ENCODE peak calls at places on chromosomes 2 and 18, in seven cellular contexts. One of them, this sample, is unnamed.

GRCh38 chr2:216115224-216115582 is 6.1 kb downstream of the XRCC5 start:
- DNase-seq in activated CD8-positive, alpha-beta memory T cell treated with anti-CD3 and anti-CD28 coated beads for 48 hours: no peak
- DNase-seq in AG04449: no peak
- DNase-seq in AG09309: no peak
- DNase-seq in stimulated activated CD4-positive, alpha-beta T cell treated with anti-CD3 and anti-CD28 coated beads, Interleukin-4, amount 100 ng/mL, for 48 hours: no peak
- DNase-seq in RWPE2: no peak
- DNase-seq in germinal center: no peak
- DNase-seq in this sample: peak; percentile 25

GRCh38 chr18:22711381-22711717 is 221.8 kb upstream of the RBBP8 start:
- DNase-seq in RWPE2: no peak
- DNase-seq in AG09309: no peak
- DNase-seq in activated CD8-positive, alpha-beta memory T cell treated with anti-CD3 and anti-CD28 coated beads for 48 hours: no peak
- DNase-seq in stimulated activated CD4-positive, alpha-beta T cell treated with anti-CD3 and anti-CD28 coated beads, Interleukin-4, amount 100 ng/mL, for 48 hours: no peak
- DNase-seq in AG04449: no peak
- DNase-seq in germinal center: no peak
- DNase-seq in this sample: peak; percentile 87

GRCh38 chr2:20103514-20103913 is 52.1 kb upstream of the LAPTM4A start:
- DNase-seq in activated CD8-positive, alpha-beta memory T cell treated with anti-CD3 and anti-CD28 coated beads for 48 hours: no peak
- DNase-seq in AG09309: peak; percentile 27
- DNase-seq in germinal center: no peak
- DNase-seq in RWPE2: no peak
- DNase-seq in AG04449: no peak
- DNase-seq in stimulated activated CD4-positive, alpha-beta T cell treated with anti-CD3 and anti-CD28 coated beads, Interleukin-4, amount 100 ng/mL, for 48 hours: no peak
- DNase-seq in this sample: no peak

GRCh38 chr2:72846171-72847095 is 20.6 kb upstream of the EXOC6B start:
- DNase-seq in RWPE2: no peak
- DNase-seq in stimulated activated CD4-positive, alpha-beta T cell treated with anti-CD3 and anti-CD28 coated beads, Interleukin-4, amount 100 ng/mL, for 48 hours: no peak
- DNase-seq in germinal center: no peak
- DNase-seq in activated CD8-positive, alpha-beta memory T cell treated with anti-CD3 and anti-CD28 coated beads for 48 hours: no peak
- DNase-seq in AG04449: no peak
- DNase-seq in AG09309: no peak
- DNase-seq in this sample: no peak

GRCh38 chr2:127859712-127860085 is 1.7 kb upstream of the POLR2D start:
- DNase-seq in germinal center: peak; percentile 88
- DNase-seq in RWPE2: peak; percentile 91
- DNase-seq in activated CD8-positive, alpha-beta memory T cell treated with anti-CD3 and anti-CD28 coated beads for 48 hours: no peak
- DNase-seq in AG04449: no peak
- DNase-seq in AG09309: no peak
- DNase-seq in stimulated activated CD4-positive, alpha-beta T cell treated with anti-CD3 and anti-CD28 coated beads, Interleukin-4, amount 100 ng/mL, for 48 hours: peak; percentile 48
- DNase-seq in this sample: no peak

GRCh38 chr2:66228128-66228547 is 206.8 kb upstream of the MEIS1 start:
- DNase-seq in activated CD8-positive, alpha-beta memory T cell treated with anti-CD3 and anti-CD28 coated beads for 48 hours: no peak
- DNase-seq in AG04449: no peak
- DNase-seq in RWPE2: no peak
- DNase-seq in AG09309: no peak
- DNase-seq in germinal center: no peak
- DNase-seq in stimulated activated CD4-positive, alpha-beta T cell treated with anti-CD3 and anti-CD28 coated beads, Interleukin-4, amount 100 ng/mL, for 48 hours: no peak
- DNase-seq in this sample: no peak

GRCh38 chr2:223501604-223502003 is 100.6 kb downstream of the SCG2 start:
- DNase-seq in stimulated activated CD4-positive, alpha-beta T cell treated with anti-CD3 and anti-CD28 coated beads, Interleukin-4, amount 100 ng/mL, for 48 hours: no peak
- DNase-seq in AG09309: no peak
- DNase-seq in RWPE2: no peak
- DNase-seq in AG04449: no peak
- DNase-seq in activated CD8-positive, alpha-beta memory T cell treated with anti-CD3 and anti-CD28 coated beads for 48 hours: no peak
- DNase-seq in germinal center: no peak
- DNase-seq in this sample: no peak

GRCh38 chr18:13137939-13138821 is 80.4 kb upstream of the LDLRAD4 start:
- DNase-seq in RWPE2: no peak
- DNase-seq in germinal center: peak; percentile 75
- DNase-seq in AG09309: no peak
- DNase-seq in AG04449: no peak
- DNase-seq in stimulated activated CD4-positive, alpha-beta T cell treated with anti-CD3 and anti-CD28 coated beads, Interleukin-4, amount 100 ng/mL, for 48 hours: no peak
- DNase-seq in activated CD8-positive, alpha-beta memory T cell treated with anti-CD3 and anti-CD28 coated beads for 48 hours: no peak
- DNase-seq in this sample: peak; percentile 26

GRCh38 chr2:30958571-30959220 is 151.4 kb upstream of the CAPN13 start:
- DNase-seq in germinal center: no peak
- DNase-seq in AG04449: no peak
- DNase-seq in stimulated activated CD4-positive, alpha-beta T cell treated with anti-CD3 and anti-CD28 coated beads, Interleukin-4, amount 100 ng/mL, for 48 hours: no peak
- DNase-seq in AG09309: no peak
- DNase-seq in RWPE2: no peak
- DNase-seq in activated CD8-positive, alpha-beta memory T cell treated with anti-CD3 and anti-CD28 coated beads for 48 hours: no peak
- DNase-seq in this sample: no peak

GRCh38 chr2:84946204-84947009 is 24.6 kb upstream of the KCMF1 start:
- DNase-seq in AG04449: no peak
- DNase-seq in activated CD8-positive, alpha-beta memory T cell treated with anti-CD3 and anti-CD28 coated beads for 48 hours: peak; percentile 56
- DNase-seq in stimulated activated CD4-positive, alpha-beta T cell treated with anti-CD3 and anti-CD28 coated beads, Interleukin-4, amount 100 ng/mL, for 48 hours: peak; percentile 58
- DNase-seq in germinal center: peak; percentile 72
- DNase-seq in RWPE2: peak; percentile 94
- DNase-seq in AG09309: no peak
- DNase-seq in this sample: peak; percentile 89

GRCh38 chr2:29603341-29603740 is 318.0 kb downstream of the ALK start:
- DNase-seq in RWPE2: no peak
- DNase-seq in AG04449: no peak
- DNase-seq in germinal center: no peak
- DNase-seq in stimulated activated CD4-positive, alpha-beta T cell treated with anti-CD3 and anti-CD28 coated beads, Interleukin-4, amount 100 ng/mL, for 48 hours: no peak
- DNase-seq in activated CD8-positive, alpha-beta memory T cell treated with anti-CD3 and anti-CD28 coated beads for 48 hours: no peak
- DNase-seq in AG09309: no peak
- DNase-seq in this sample: no peak

GRCh38 chr2:121202541-121203310 is 82.3 kb downstream of the TFCP2L1 start:
- DNase-seq in germinal center: no peak
- DNase-seq in AG04449: no peak
- DNase-seq in stimulated activated CD4-positive, alpha-beta T cell treated with anti-CD3 and anti-CD28 coated beads, Interleukin-4, amount 100 ng/mL, for 48 hours: no peak
- DNase-seq in activated CD8-positive, alpha-beta memory T cell treated with anti-CD3 and anti-CD28 coated beads for 48 hours: no peak
- DNase-seq in AG09309: no peak
- DNase-seq in RWPE2: no peak
- DNase-seq in this sample: no peak

GRCh38 chr18:36411745-36412168 is 114.2 kb downstream of the FHOD3 start:
- DNase-seq in activated CD8-positive, alpha-beta memory T cell treated with anti-CD3 and anti-CD28 coated beads for 48 hours: no peak
- DNase-seq in stimulated activated CD4-positive, alpha-beta T cell treated with anti-CD3 and anti-CD28 coated beads, Interleukin-4, amount 100 ng/mL, for 48 hours: no peak
- DNase-seq in AG09309: no peak
- DNase-seq in RWPE2: no peak
- DNase-seq in AG04449: no peak
- DNase-seq in germinal center: no peak
- DNase-seq in this sample: peak; percentile 3

GRCh38 chr2:104864751-104865470 is 11.0 kb downstream of the POU3F3 start:
- DNase-seq in activated CD8-positive, alpha-beta memory T cell treated with anti-CD3 and anti-CD28 coated beads for 48 hours: no peak
- DNase-seq in stimulated activated CD4-positive, alpha-beta T cell treated with anti-CD3 and anti-CD28 coated beads, Interleukin-4, amount 100 ng/mL, for 48 hours: no peak
- DNase-seq in RWPE2: no peak
- DNase-seq in germinal center: no peak
- DNase-seq in AG09309: no peak
- DNase-seq in AG04449: no peak
- DNase-seq in this sample: no peak

GRCh38 chr18:9546468-9546867 is 67.9 kb downstream of the PPP4R1 start:
- DNase-seq in stimulated activated CD4-positive, alpha-beta T cell treated with anti-CD3 and anti-CD28 coated beads, Interleukin-4, amount 100 ng/mL, for 48 hours: no peak
- DNase-seq in AG04449: no peak
- DNase-seq in activated CD8-positive, alpha-beta memory T cell treated with anti-CD3 and anti-CD28 coated beads for 48 hours: no peak
- DNase-seq in AG09309: no peak
- DNase-seq in germinal center: no peak
- DNase-seq in RWPE2: no peak
- DNase-seq in this sample: no peak

This sample was measured in fibroblast of lung.